ENCODE peak calls at places on chromosome 20, in seven cellular contexts. B is activated CD4-positive, alpha-beta T cell treated with anti-CD3 and anti-CD28 coated beads for 1 hour; K is ureter; G is caudate nucleus; L is BE2C; C is iPS-NIHi11; J is endodermal cell. X is an unnamed sample.

GRCh38 chr20:36092424-36093024 is 62.0 kb upstream of the EPB41L1 start:
- DNase-seq in C (peak; percentile 69), J (peak; percentile 79), G (peak; percentile 51), B (no peak), K (no peak), L (peak; percentile 39), X (no peak)

GRCh38 chr20:5540091-5540490 is 210.1 kb upstream of the SHLD1 start:
- DNase-seq in C (no peak), K (no peak), J (no peak), B (no peak), L (no peak), G (no peak), X (no peak)

GRCh38 chr20:4681971-4682370 is 39.7 kb upstream of the PRND start:
- DNase-seq in K (no peak), C (no peak), J (no peak), G (no peak), B (no peak), L (no peak), X (no peak)

GRCh38 chr20:1130849-1131248 is 12.4 kb downstream of the PSMF1 start:
- DNase-seq in C (no peak), G (no peak), L (no peak), J (no peak), B (no peak), K (no peak), X (no peak)

GRCh38 chr20:10504893-10505292 is 69.8 kb downstream of the SLX4IP start:
- DNase-seq in B (no peak), C (no peak), K (no peak), L (no peak), G (no peak), J (no peak), X (no peak)

GRCh38 chr20:11094711-11095110 is 420.9 kb upstream of the JAG1 start:
- DNase-seq in G (no peak), C (no peak), B (no peak), J (no peak), L (no peak), K (no peak), X (no peak)

GRCh38 chr20:46708172-46708860 is 1.1 kb upstream of the SLC2A10 start:
- DNase-seq in K (peak; percentile 82), G (no peak), B (no peak), J (peak; percentile 89), C (peak; percentile 48), L (no peak), X (no peak)

GRCh38 chr20:13822459-13822858 is 37.6 kb downstream of the NDUFAF5 start:
- DNase-seq in L (no peak), B (no peak), K (no peak), G (no peak), C (peak; percentile 41), J (peak; percentile 69), X (no peak)

GRCh38 chr20:32059189-32059588 is 7.1 kb downstream of the HCK start:
- DNase-seq in K (no peak), L (no peak), J (no peak), B (no peak), C (no peak), G (no peak), X (no peak)

GRCh38 chr20:12409501-12409900 is 491.8 kb downstream of the BTBD3 start:
- DNase-seq in B (no peak), J (no peak), K (no peak), G (no peak), C (no peak), L (no peak), X (no peak)

GRCh38 chr20:25223179-25223661 is 24.7 kb upstream of the PYGB start:
- DNase-seq in K (no peak), B (no peak), G (no peak), J (peak; percentile 90), C (peak; percentile 73), L (peak; percentile 37), X (peak; percentile 83)

GRCh38 chr20:41133709-41134361 is 3.5 kb upstream of the PLCG1 start:
- DNase-seq in L (no peak), G (peak; percentile 65), K (peak; percentile 71), B (peak; percentile 37), C (no peak), J (peak; percentile 37), X (peak; percentile 73)

GRCh38 chr20:21234816-21235215 is 68.3 kb upstream of the XRN2 start:
- DNase-seq in G (peak; percentile 32), B (no peak), K (peak; percentile 9), C (no peak), J (no peak), L (no peak), X (peak; percentile 75)

GRCh38 chr20:10119336-10119735 is 84.5 kb downstream of the ANKEF1 start:
- DNase-seq in J (no peak), B (no peak), L (no peak), K (no peak), G (no peak), C (no peak), X (no peak)

GRCh38 chr20:43911066-43911465 is 3.6 kb upstream of the TOX2 start:
- DNase-seq in L (no peak), J (peak; percentile 63), B (no peak), C (no peak), G (no peak), K (no peak), X (no peak)

GRCh38 chr20:36591854-36592641 is 13.5 kb upstream of the RAB5IF start:
- DNase-seq in K (no peak), G (no peak), J (peak; percentile 64), B (peak; percentile 34), C (peak; percentile 39), L (peak; percentile 41), X (peak; percentile 68)

GRCh38 chr20:25207960-25208534 is 12.5 kb downstream of the ENTPD6 start:
- DNase-seq in K (peak; percentile 25), L (no peak), B (no peak), G (no peak), C (no peak), J (no peak), X (no peak)

GRCh38 chr20:32439132-32439829 is 81.2 kb downstream of the ASXL1 start:
- DNase-seq in L (no peak), C (no peak), K (no peak), G (no peak), B (no peak), J (peak; percentile 49), X (no peak)

GRCh38 chr20:2065111-2065510 is 36.5 kb upstream of the STK35 start:
- DNase-seq in J (no peak), C (no peak), G (no peak), B (no peak), L (no peak), K (no peak), X (no peak)

GRCh38 chr20:53606364-53606985 is 12.8 kb upstream of the ZNF217 start:
- DNase-seq in J (peak; percentile 30), B (no peak), G (no peak), C (no peak), K (peak; percentile 37), L (no peak), X (no peak)

GRCh38 chr20:31923388-31924271 is 28.2 kb downstream of the PDRG1 start:
- DNase-seq in G (no peak), K (no peak), L (peak; percentile 33), B (no peak), C (no peak), J (no peak), X (peak; percentile 28)

GRCh38 chr20:40293740-40294139 is 395.3 kb downstream of the MAFB start:
- DNase-seq in G (no peak), J (no peak), K (no peak), C (no peak), L (no peak), B (no peak), X (no peak)

GRCh38 chr20:1415667-1416468 is 23.0 kb upstream of the FKBP1A start:
- DNase-seq in K (no peak), G (no peak), B (no peak), C (peak; percentile 19), J (peak; percentile 55), L (no peak), X (peak; percentile 67)

GRCh38 chr20:21436186-21436585 is 38.9 kb upstream of the NKX2-4 start:
- DNase-seq in J (no peak), L (no peak), G (no peak), B (no peak), C (no peak), K (no peak), X (no peak)

GRCh38 chr20:31731321-31731717 is 7.8 kb upstream of the TPX2 start:
- DNase-seq in B (no peak), L (no peak), K (no peak), J (no peak), C (no peak), G (no peak), X (no peak)

GRCh38 chr20:49595811-49596545 is 28.0 kb upstream of the PTGIS start:
- DNase-seq in J (no peak), L (no peak), B (no peak), C (no peak), G (no peak), K (no peak), X (peak; percentile 71)

GRCh38 chr20:24723953-24724352 is 225.1 kb upstream of the CST7 start:
- DNase-seq in L (no peak), J (no peak), G (no peak), B (no peak), K (no peak), C (no peak), X (no peak)

X was measured in SJCRH30.